ENCODE peak calls at places on chromosomes 16 and 17, in four cellular contexts. One of them, this sample, is unnamed.

GRCh38 chr17:28042721-28043291 is 329 bp downstream of the NLK start:
- DNase-seq in fibroblast of lung: no peak
- DNase-seq in hepatocyte: no peak
- DNase-seq in dorsolateral prefrontal cortex: no peak
- DNase-seq in this sample: no peak

GRCh38 chr17:76527430-76528111 is 9.9 kb downstream of the CYGB start:
- DNase-seq in fibroblast of lung: peak
- DNase-seq in hepatocyte: peak
- DNase-seq in dorsolateral prefrontal cortex: no peak
- DNase-seq in this sample: peak

GRCh38 chr16:89106533-89107208 is 13.0 kb downstream of the ACSF3 start:
- DNase-seq in fibroblast of lung: no peak
- DNase-seq in hepatocyte: no peak
- DNase-seq in dorsolateral prefrontal cortex: peak
- DNase-seq in this sample: no peak

GRCh38 chr16:67013238-67013822 is 15.6 kb upstream of the CBFB start:
- DNase-seq in fibroblast of lung: no peak
- DNase-seq in hepatocyte: no peak
- DNase-seq in dorsolateral prefrontal cortex: peak
- DNase-seq in this sample: no peak

GRCh38 chr16:31201511-31202401 is 804 bp downstream of the PYCARD start:
- DNase-seq in fibroblast of lung: peak
- DNase-seq in hepatocyte: peak
- DNase-seq in dorsolateral prefrontal cortex: peak
- DNase-seq in this sample: peak

GRCh38 chr16:21634216-21634615 is 18.2 kb downstream of the IGSF6 start:
- DNase-seq in fibroblast of lung: no peak
- DNase-seq in hepatocyte: no peak
- DNase-seq in dorsolateral prefrontal cortex: no peak
- DNase-seq in this sample: peak

GRCh38 chr16:10078541-10078949 is 103.7 kb downstream of the GRIN2A start:
- DNase-seq in fibroblast of lung: peak
- DNase-seq in hepatocyte: no peak
- DNase-seq in dorsolateral prefrontal cortex: no peak
- DNase-seq in this sample: peak

GRCh38 chr16:66605177-66605999 is 884 bp downstream of the CMTM3 start:
- DNase-seq in fibroblast of lung: peak
- DNase-seq in hepatocyte: peak
- DNase-seq in dorsolateral prefrontal cortex: no peak
- DNase-seq in this sample: peak

GRCh38 chr16:3173892-3174617 is 13.9 kb upstream of the OR1F1 start:
- DNase-seq in fibroblast of lung: no peak
- DNase-seq in hepatocyte: no peak
- DNase-seq in dorsolateral prefrontal cortex: no peak
- DNase-seq in this sample: peak

GRCh38 chr16:47734987-47735594 is 274.0 kb downstream of the PHKB start:
- DNase-seq in fibroblast of lung: no peak
- DNase-seq in hepatocyte: peak
- DNase-seq in dorsolateral prefrontal cortex: no peak
- DNase-seq in this sample: peak

GRCh38 chr16:19168173-19169080 is at the start of gene SYT17:
- DNase-seq in fibroblast of lung: no peak
- DNase-seq in hepatocyte: peak
- DNase-seq in dorsolateral prefrontal cortex: no peak
- DNase-seq in this sample: peak

GRCh38 chr16:1770328-1771071 is 843 bp downstream of the NME3 start:
- DNase-seq in fibroblast of lung: peak
- DNase-seq in hepatocyte: peak
- DNase-seq in dorsolateral prefrontal cortex: peak
- DNase-seq in this sample: peak

GRCh38 chr16:21161211-21161610 is 2.7 kb downstream of the LDAF1 start:
- DNase-seq in fibroblast of lung: no peak
- DNase-seq in hepatocyte: no peak
- DNase-seq in dorsolateral prefrontal cortex: no peak
- DNase-seq in this sample: no peak

GRCh38 chr17:20989991-20990855 is 52.6 kb downstream of the USP22 start:
- DNase-seq in fibroblast of lung: no peak
- DNase-seq in hepatocyte: peak
- DNase-seq in dorsolateral prefrontal cortex: no peak
- DNase-seq in this sample: no peak

GRCh38 chr16:71242601-71243000 is 12.1 kb upstream of the HYDIN start:
- DNase-seq in fibroblast of lung: no peak
- DNase-seq in hepatocyte: peak
- DNase-seq in dorsolateral prefrontal cortex: no peak
- DNase-seq in this sample: no peak

GRCh38 chr16:71867934-71868333 is 16.0 kb downstream of the ZNF821 start:
- DNase-seq in fibroblast of lung: no peak
- DNase-seq in hepatocyte: no peak
- DNase-seq in dorsolateral prefrontal cortex: peak
- DNase-seq in this sample: no peak

GRCh38 chr16:85363881-85364280 is 249.2 kb upstream of the GSE1 start:
- DNase-seq in fibroblast of lung: peak
- DNase-seq in hepatocyte: no peak
- DNase-seq in dorsolateral prefrontal cortex: no peak
- DNase-seq in this sample: no peak

GRCh38 chr16:25692307-25692706 is 548 bp downstream of the HS3ST4 start:
- DNase-seq in fibroblast of lung: no peak
- DNase-seq in hepatocyte: peak
- DNase-seq in dorsolateral prefrontal cortex: no peak
- DNase-seq in this sample: no peak

GRCh38 chr17:6567528-6568185 is 11.3 kb upstream of the PITPNM3 start:
- DNase-seq in fibroblast of lung: no peak
- DNase-seq in hepatocyte: no peak
- DNase-seq in dorsolateral prefrontal cortex: no peak
- DNase-seq in this sample: no peak

GRCh38 chr17:29698019-29698777 is 75.5 kb upstream of the CORO6 start:
- DNase-seq in fibroblast of lung: no peak
- DNase-seq in hepatocyte: no peak
- DNase-seq in dorsolateral prefrontal cortex: no peak
- DNase-seq in this sample: no peak

GRCh38 chr16:30602595-30603277 is 7.5 kb downstream of the ZNF689 start:
- DNase-seq in fibroblast of lung: no peak
- DNase-seq in hepatocyte: no peak
- DNase-seq in dorsolateral prefrontal cortex: no peak
- DNase-seq in this sample: no peak

GRCh38 chr16:20327444-20328041 is at the start of gene GP2:
- DNase-seq in fibroblast of lung: no peak
- DNase-seq in hepatocyte: no peak
- DNase-seq in dorsolateral prefrontal cortex: no peak
- DNase-seq in this sample: no peak

GRCh38 chr17:79657861-79658810 is 47.3 kb upstream of the RBFOX3 start:
- DNase-seq in fibroblast of lung: no peak
- DNase-seq in hepatocyte: no peak
- DNase-seq in dorsolateral prefrontal cortex: peak
- DNase-seq in this sample: no peak

GRCh38 chr16:73047536-73048291 is at the start of gene ZFHX3:
- DNase-seq in fibroblast of lung: peak
- DNase-seq in hepatocyte: peak
- DNase-seq in dorsolateral prefrontal cortex: no peak
- DNase-seq in this sample: peak

GRCh38 chr17:68790481-68790880 is 164.7 kb downstream of the ABCA8 start:
- DNase-seq in fibroblast of lung: peak
- DNase-seq in hepatocyte: no peak
- DNase-seq in dorsolateral prefrontal cortex: no peak
- DNase-seq in this sample: no peak

GRCh38 chr17:42325026-42325425 is 36.7 kb downstream of the STAT5A start:
- DNase-seq in fibroblast of lung: peak
- DNase-seq in hepatocyte: peak
- DNase-seq in dorsolateral prefrontal cortex: no peak
- DNase-seq in this sample: no peak

GRCh38 chr16:58085584-58086251 is 43.5 kb downstream of the CFAP20 start:
- DNase-seq in fibroblast of lung: no peak
- DNase-seq in hepatocyte: no peak
- DNase-seq in dorsolateral prefrontal cortex: no peak
- DNase-seq in this sample: no peak

GRCh38 chr17:28474035-28474640 is 694 bp downstream of the SLC13A2 start:
- DNase-seq in fibroblast of lung: no peak
- DNase-seq in hepatocyte: no peak
- DNase-seq in dorsolateral prefrontal cortex: no peak
- DNase-seq in this sample: no peak

GRCh38 chr17:33964344-33964979 is 290.6 kb upstream of the CCL2 start:
- DNase-seq in fibroblast of lung: no peak
- DNase-seq in hepatocyte: peak
- DNase-seq in dorsolateral prefrontal cortex: no peak
- DNase-seq in this sample: peak
- TF ChIP-seq CTCF in fibroblast of lung: no peak
- TF ChIP-seq CTCF in hepatocyte: no peak
- TF ChIP-seq CTCF in dorsolateral prefrontal cortex: no peak
- TF ChIP-seq CTCF in this sample: no peak

GRCh38 chr16:69823831-69824563 is 61.9 kb downstream of the WWP2 start:
- DNase-seq in fibroblast of lung: no peak
- DNase-seq in hepatocyte: no peak
- DNase-seq in dorsolateral prefrontal cortex: no peak
- DNase-seq in this sample: no peak
- TF ChIP-seq CTCF in fibroblast of lung: no peak
- TF ChIP-seq CTCF in hepatocyte: no peak
- TF ChIP-seq CTCF in dorsolateral prefrontal cortex: no peak
- TF ChIP-seq CTCF in this sample: no peak

GRCh38 chr17:14211778-14212177 is 24.9 kb downstream of the CDRT15 start:
- DNase-seq in fibroblast of lung: no peak
- DNase-seq in hepatocyte: no peak
- DNase-seq in dorsolateral prefrontal cortex: no peak
- DNase-seq in this sample: no peak
- TF ChIP-seq CTCF in fibroblast of lung: peak
- TF ChIP-seq CTCF in hepatocyte: no peak
- TF ChIP-seq CTCF in dorsolateral prefrontal cortex: no peak
- TF ChIP-seq CTCF in this sample: no peak

DNA sequence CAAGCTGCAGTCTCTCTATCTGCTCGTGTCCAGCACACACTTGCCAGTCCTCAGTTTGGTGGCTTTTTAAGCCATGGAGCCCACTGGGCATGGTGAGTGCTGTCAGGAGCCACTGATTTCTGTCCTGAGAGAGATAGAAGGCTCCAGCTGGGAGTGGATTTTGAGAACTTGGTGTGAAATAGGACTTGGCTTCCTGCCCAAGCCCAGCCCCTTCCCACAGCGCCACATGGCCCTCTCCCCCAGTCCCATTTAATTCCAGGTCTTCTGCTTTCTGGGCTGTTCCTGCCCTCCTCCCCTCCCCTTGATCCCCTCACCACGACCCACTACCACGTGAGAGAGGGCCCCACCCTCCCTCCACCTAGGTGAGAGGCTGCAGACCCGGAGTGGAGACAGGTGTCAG is 14.4 kb upstream of the ABCC3 start:
- DNase-seq in fibroblast of lung: no peak
- DNase-seq in hepatocyte: no peak
- DNase-seq in dorsolateral prefrontal cortex: no peak
- DNase-seq in this sample: no peak
- TF ChIP-seq CTCF in fibroblast of lung: no peak
- TF ChIP-seq CTCF in hepatocyte: no peak
- TF ChIP-seq CTCF in dorsolateral prefrontal cortex: no peak
- TF ChIP-seq CTCF in this sample: no peak

GRCh38 chr17:60630352-60630751 is 30.4 kb downstream of the PPM1D start:
- DNase-seq in fibroblast of lung: no peak
- DNase-seq in hepatocyte: no peak
- DNase-seq in dorsolateral prefrontal cortex: peak
- DNase-seq in this sample: no peak
- TF ChIP-seq CTCF in fibroblast of lung: no peak
- TF ChIP-seq CTCF in hepatocyte: no peak
- TF ChIP-seq CTCF in dorsolateral prefrontal cortex: no peak
- TF ChIP-seq CTCF in this sample: no peak